ENCODE peak calls at places on chromosome 11, in ten cellular contexts. M is astrocyte; B is ovary; Y is heart left ventricle; A is CD8-positive, alpha-beta memory T cell; H is colonic mucosa; E is GM23248; G is left lung; D is neural progenitor cell; W is right cardiac atrium. Q is an unnamed sample.
A peak's percentile ranks its signal among the peaks of the same experiment; 100 is the strongest.

GRCh38 chr11:77374611-77375031 is 73.1 kb upstream of the GDPD4 start:
- DNase-seq in M (peak; percentile 47), B (no peak), Y (no peak), A (no peak), H (no peak), E (peak; percentile 36), G (no peak), D (no peak), W (no peak), Q (no peak)

GRCh38 chr11:111829185-111829968 is 42.0 kb downstream of the ALG9 start:
- DNase-seq in M (no peak), B (no peak), Y (no peak), A (no peak), H (no peak), E (peak; percentile 32), G (no peak), D (no peak), W (no peak), Q (no peak)

GRCh38 chr11:119236490-119236889 is 30.4 kb downstream of the CBL start:
- DNase-seq in M (peak; percentile 15), B (no peak), Y (no peak), A (no peak), H (no peak), E (peak; percentile 40), G (no peak), D (no peak), W (no peak), Q (no peak)

GRCh38 chr11:77512092-77512491 is 38.2 kb upstream of the PAK1 start:
- DNase-seq in M (no peak), B (no peak), Y (peak; percentile 20), A (no peak), H (no peak), E (no peak), G (no peak), D (no peak), W (no peak), Q (no peak)

GRCh38 chr11:79208126-79208525 is 232.7 kb downstream of the TENM4 start:
- DNase-seq in M (no peak), B (no peak), Y (no peak), A (no peak), H (no peak), E (no peak), G (no peak), D (no peak), W (no peak), Q (no peak)

GRCh38 chr11:694563-695331 is at the start of gene DEAF1:
- DNase-seq in M (peak; percentile 77), B (peak; percentile 100), Y (peak; percentile 99), A (peak; percentile 99), H (peak; percentile 97), E (peak; percentile 99), G (peak; percentile 97), D (peak; percentile 99), W (peak; percentile 99), Q (peak; percentile 99)

GRCh38 chr11:5204787-5205186 is 4.3 kb upstream of the OR51V1 start:
- DNase-seq in M (peak; percentile 45), B (no peak), Y (no peak), A (no peak), H (no peak), E (peak; percentile 80), G (no peak), D (peak; percentile 78), W (no peak), Q (no peak)

GRCh38 chr11:109772846-109773400 is 320.3 kb upstream of the ZC3H12C start:
- DNase-seq in M (no peak), B (no peak), Y (no peak), A (no peak), H (no peak), E (no peak), G (no peak), D (no peak), W (no peak), Q (no peak)

GRCh38 chr11:701741-702513 is 4.1 kb upstream of the EPS8L2 start:
- DNase-seq in M (no peak), B (no peak), Y (no peak), A (no peak), H (no peak), E (no peak), G (no peak), D (no peak), W (no peak), Q (no peak)

GRCh38 chr11:587978-588380 is 11.7 kb downstream of the PHRF1 start:
- DNase-seq in M (peak; percentile 42), B (peak; percentile 49), Y (no peak), A (peak; percentile 60), H (no peak), E (peak; percentile 67), G (peak; percentile 80), D (no peak), W (no peak), Q (peak; percentile 76)

GRCh38 chr11:33454264-33454663 is 197.1 kb downstream of the HIPK3 start:
- DNase-seq in M (no peak), B (no peak), Y (no peak), A (no peak), H (no peak), E (no peak), G (no peak), D (no peak), W (no peak), Q (no peak)

GRCh38 chr11:111413849-111414248 is 34.8 kb upstream of the POU2AF1 start:
- DNase-seq in M (no peak), B (no peak), Y (no peak), A (no peak), H (no peak), E (no peak), G (no peak), D (no peak), W (no peak), Q (no peak)

GRCh38 chr11:26860411-26860810 is 133.5 kb upstream of the FIBIN start:
- DNase-seq in M (no peak), B (no peak), Y (no peak), A (no peak), H (no peak), E (no peak), G (no peak), D (no peak), W (no peak), Q (no peak)

GRCh38 chr11:83908457-83908856 is 622.3 kb upstream of the CCDC90B start:
- DNase-seq in M (no peak), B (no peak), Y (no peak), A (no peak), H (no peak), E (no peak), G (no peak), D (no peak), W (no peak), Q (no peak)

GRCh38 chr11:2268911-2269600 is 1.3 kb downstream of the ASCL2 start:
- DNase-seq in M (no peak), B (peak; percentile 36), Y (peak; percentile 48), A (peak; percentile 30), H (peak; percentile 50), E (peak; percentile 45), G (peak; percentile 80), D (peak; percentile 73), W (peak; percentile 55), Q (peak; percentile 31)

GRCh38 chr11:121455115-121455514 is 2.3 kb upstream of the SORL1-AS1 start:
- DNase-seq in M (no peak), B (no peak), Y (no peak), A (no peak), H (no peak), E (no peak), G (no peak), D (no peak), W (no peak), Q (no peak)
- H3K27ac ChIP-seq in M (no peak overlapping the region), B (no peak overlapping the region), Y (no peak overlapping the region), A (no peak overlapping the region), H (no peak overlapping the region), E (no peak overlapping the region), G (no peak overlapping the region), D (no peak overlapping the region), W (no peak overlapping the region), Q (peak overlapping the region; percentile 83)

GRCh38 chr11:10255388-10256125 is 38.5 kb downstream of the SBF2 start:
- DNase-seq in M (no peak), B (no peak), Y (no peak), A (no peak), H (no peak), E (no peak), G (no peak), D (no peak), W (no peak), Q (no peak)
- H3K4me1 ChIP-seq in M (no peaks in the 10 kb centered on the region), B (peaks cover 2% of the 10 kb centered on the region), Y (no peaks in the 10 kb centered on the region), A (no peaks in the 10 kb centered on the region), H (no peaks in the 10 kb centered on the region), E (peaks cover 6% of the 10 kb centered on the region), G (no peaks in the 10 kb centered on the region), D (no peaks in the 10 kb centered on the region), W (no peaks in the 10 kb centered on the region), Q (no peaks in the 10 kb centered on the region)

GRCh38 chr11:46668480-46669085 is 31.8 kb downstream of the ARHGAP1 start:
- DNase-seq in M (no peak), B (no peak), Y (no peak), A (no peak), H (no peak), E (no peak), G (no peak), D (no peak), W (no peak), Q (no peak)
- H3K9me3 ChIP-seq in M (no peaks in the 10 kb centered on the region), B (no peaks in the 10 kb centered on the region), Y (no peaks in the 10 kb centered on the region), A (no peaks in the 10 kb centered on the region), H (no peaks in the 10 kb centered on the region), E (no peaks in the 10 kb centered on the region), G (no peaks in the 10 kb centered on the region), D (no peaks in the 10 kb centered on the region), W (no peaks in the 10 kb centered on the region), Q (no peaks in the 10 kb centered on the region)

GRCh38 chr11:75303544-75304224 is 47.8 kb downstream of the ARRB1 start:
- DNase-seq in M (no peak), B (no peak), Y (no peak), A (no peak), H (no peak), E (no peak), G (no peak), D (no peak), W (no peak), Q (no peak)

GRCh38 chr11:75308116-75308515 is 43.3 kb downstream of the ARRB1 start:
- DNase-seq in M (no peak), B (no peak), Y (no peak), A (no peak), H (no peak), E (no peak), G (no peak), D (no peak), W (peak; percentile 56), Q (no peak)

GRCh38 chr11:75307058-75307457 is 44.4 kb downstream of the ARRB1 start:
- DNase-seq in M (no peak), B (no peak), Y (no peak), A (no peak), H (no peak), E (no peak), G (no peak), D (no peak), W (no peak), Q (no peak)

GRCh38 chr11:75306529-75306928 is 44.9 kb downstream of the ARRB1 start:
- DNase-seq in M (no peak), B (no peak), Y (peak; percentile 53), A (no peak), H (no peak), E (no peak), G (no peak), D (no peak), W (no peak), Q (no peak)

DNA sequence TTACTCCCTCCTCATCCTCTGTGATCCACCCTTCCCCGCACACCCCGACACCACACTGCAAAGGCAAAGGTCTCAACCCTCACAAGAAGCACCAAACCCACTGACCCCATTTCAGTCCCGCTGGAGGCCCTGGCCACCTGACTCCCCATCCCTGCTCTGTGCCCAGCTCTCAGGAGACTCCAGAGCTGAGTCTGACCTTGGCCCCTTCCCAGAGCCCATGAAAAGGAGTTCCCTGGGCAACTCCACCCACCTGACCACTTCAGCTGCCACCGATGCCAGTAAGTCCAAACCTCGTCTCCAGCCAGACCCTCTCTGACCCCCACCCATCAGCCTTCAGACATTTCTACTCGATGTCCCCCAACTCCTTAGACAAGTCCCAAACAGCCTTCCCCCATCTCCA is 45.5 kb downstream of the ARRB1 start:
- DNase-seq in M (no peak), B (no peak), Y (no peak), A (no peak), H (no peak), E (no peak), G (no peak), D (no peak), W (no peak), Q (no peak)
- H3K27ac ChIP-seq in M (no peak overlapping the region), B (no peak overlapping the region), Y (peak overlapping the region; percentile 61), A (no peak overlapping the region), H (no peak overlapping the region), E (no peak overlapping the region), G (no peak overlapping the region), D (no peak overlapping the region), W (peak overlapping the region; percentile 50), Q (no peak overlapping the region)

Q was measured in effector memory CD4-positive, alpha-beta T cell.